ENCODE peak calls at places on chromosomes 16 and 17, in nine cellular contexts. S, P, K, Y, D, O, W, I and B are unnamed samples.

GRCh38 chr17:16314859-16315258 is 38.4 kb downstream of the CENPV start:
- DNase-seq in S (no peak), P (no peak), K (no peak), Y (no peak), D (no peak), O (no peak), W (no peak), I (no peak), B (no peak)

GRCh38 chr16:4415538-4416199 is 727 bp downstream of the CORO7 start:
- DNase-seq in S (peak; percentile 45), P (no peak), K (peak; percentile 90), Y (peak; percentile 65), D (no peak), O (peak; percentile 90), W (no peak), I (no peak), B (peak; percentile 89)

GRCh38 chr17:50636145-50636803 is 1.6 kb downstream of the ABCC3 start:
- DNase-seq in S (no peak), P (no peak), K (no peak), Y (no peak), D (no peak), O (no peak), W (no peak), I (no peak), B (no peak)

GRCh38 chr16:11325404-11326083 is 19.7 kb upstream of the RMI2 start:
- DNase-seq in S (no peak), P (no peak), K (peak; percentile 27), Y (no peak), D (no peak), O (no peak), W (no peak), I (no peak), B (peak; percentile 41)

GRCh38 chr17:16652847-16653366 is 743 bp downstream of the ZNF624 start:
- DNase-seq in S (peak; percentile 13), P (no peak), K (peak; percentile 33), Y (no peak), D (no peak), O (peak; percentile 22), W (no peak), I (no peak), B (no peak)

GRCh38 chr16:15032547-15033308 is 23.1 kb downstream of the NTAN1 start:
- DNase-seq in S (no peak), P (no peak), K (peak; percentile 52), Y (no peak), D (no peak), O (no peak), W (no peak), I (no peak), B (peak; percentile 49)

GRCh38 chr16:81170824-81171223 is 67.7 kb upstream of the BCO1 start:
- DNase-seq in S (no peak), P (no peak), K (no peak), Y (no peak), D (no peak), O (peak; percentile 22), W (no peak), I (no peak), B (no peak)

GRCh38 chr16:693766-694165 is 3.6 kb upstream of the WDR24 start:
- DNase-seq in S (no peak), P (no peak), K (no peak), Y (no peak), D (no peak), O (no peak), W (no peak), I (no peak), B (no peak)

GRCh38 chr17:66715745-66716156 is 119.2 kb upstream of the CACNG5 start:
- DNase-seq in S (peak; percentile 64), P (no peak), K (peak; percentile 72), Y (no peak), D (peak; percentile 54), O (peak; percentile 64), W (no peak), I (peak; percentile 60), B (peak; percentile 83)

GRCh38 chr17:48636177-48637018 is 10.2 kb upstream of the HOXB9 start:
- DNase-seq in S (peak; percentile 84), P (no peak), K (peak; percentile 97), Y (peak; percentile 40), D (peak; percentile 68), O (peak; percentile 92), W (no peak), I (peak; percentile 54), B (peak; percentile 90)

GRCh38 chr16:20225334-20225733 is 102.0 kb downstream of the GP2 start:
- DNase-seq in S (no peak), P (no peak), K (no peak), Y (no peak), D (no peak), O (no peak), W (no peak), I (no peak), B (no peak)

GRCh38 chr16:69328854-69329316 is 1.5 kb downstream of the PDF start:
- DNase-seq in S (peak; percentile 74), P (no peak), K (no peak), Y (no peak), D (no peak), O (no peak), W (no peak), I (peak; percentile 26), B (no peak)

GRCh38 chr16:81932668-81933067 is 78.6 kb downstream of the SDR42E1 start:
- DNase-seq in S (no peak), P (no peak), K (no peak), Y (no peak), D (no peak), O (no peak), W (no peak), I (no peak), B (no peak)